ENCODE peak calls at places on chromosomes 4 and X, in four cellular contexts. E is AG04450, J is mammary epithelial cell, S is left lung. X is an unnamed sample.

GRCh38 chr4:146632770-146633470 is 5.8 kb upstream of the POU4F2 start:
- DNase-seq in E (no peak), J (no peak), S (no peak), X (no peak)

GRCh38 chr4:33625762-33626161 is 2618.6 kb downstream of the ARAP2 start:
- DNase-seq in E (no peak), J (no peak), S (no peak), X (no peak)

GRCh38 chrX:115652221-115652620 is 91.2 kb downstream of the PLS3 start:
- DNase-seq in E (no peak), J (no peak), S (no peak), X (no peak)

GRCh38 chr4:28788929-28789490 is 1928.4 kb downstream of the STIM2 start:
- DNase-seq in E (no peak), J (peak; percentile 7), S (no peak), X (no peak)

GRCh38 chr4:55154933-55155332 is 29.5 kb upstream of the KDR start:
- DNase-seq in E (no peak), J (no peak), S (no peak), X (no peak)

GRCh38 chrX:40158036-40158706 is 60.4 kb upstream of the BCOR start:
- DNase-seq in E (no peak), J (no peak), S (no peak), X (no peak)

GRCh38 chrX:12379666-12380065 is 241.4 kb downstream of the FRMPD4 start:
- DNase-seq in E (no peak), J (peak; percentile 17), S (no peak), X (no peak)

GRCh38 chr4:53676402-53676871 is 85.2 kb upstream of the LNX1 start:
- DNase-seq in E (no peak), J (peak; percentile 33), S (no peak), X (no peak)

GRCh38 chr4:38621004-38621684 is 42.9 kb upstream of the KLF3 start:
- DNase-seq in E (peak; percentile 62), J (peak; percentile 95), S (peak; percentile 51), X (no peak)

GRCh38 chr4:73718375-73719373 is 21.7 kb upstream of the CXCL8 start:
- DNase-seq in E (no peak), J (peak; percentile 40), S (no peak), X (no peak)

GRCh38 chr4:160826339-160826679 is 1337.5 kb downstream of the FSTL5 start:
- DNase-seq in E (no peak), J (no peak), S (no peak), X (no peak)

GRCh38 chrX:147800663-147801062 is 111.1 kb upstream of the FMR1 start:
- DNase-seq in E (no peak), J (no peak), S (no peak), X (no peak)

GRCh38 chrX:107678957-107679740 is 50.8 kb downstream of the PRPS1 start:
- DNase-seq in E (no peak), J (peak; percentile 63), S (peak; percentile 68), X (no peak)

GRCh38 chr4:76055421-76055820 is 19.1 kb upstream of the ART3 start:
- DNase-seq in E (no peak), J (no peak), S (no peak), X (no peak)

GRCh38 chr4:90318208-90318607 is 191.0 kb downstream of the CCSER1 start:
- DNase-seq in E (peak; percentile 63), J (peak; percentile 70), S (no peak), X (no peak)

GRCh38 chr4:52712991-52713275 is 38.3 kb downstream of the ERVMER34-1 start:
- DNase-seq in E (no peak), J (no peak), S (no peak), X (no peak)

GRCh38 chr4:78622253-78622979 is 70.8 kb downstream of the ANXA3 start:
- DNase-seq in E (no peak), J (no peak), S (no peak), X (peak; percentile 43)

GRCh38 chrX:56794831-56795230 is 65.8 kb downstream of the NBDY start:
- DNase-seq in E (no peak), J (no peak), S (peak; percentile 11), X (no peak)

GRCh38 chrX:70592091-70592490 is 147.5 kb downstream of the DLG3 start:
- DNase-seq in E (peak; percentile 4), J (peak; percentile 84), S (no peak), X (peak; percentile 16)

GRCh38 chrX:1521459-1521956 is 15.5 kb downstream of the P2RY8 start:
- DNase-seq in E (no peak), J (no peak), S (no peak), X (no peak)

GRCh38 chr4:183960021-183960420 is 54.9 kb downstream of the STOX2 start:
- DNase-seq in E (peak; percentile 8), J (peak; percentile 56), S (no peak), X (peak; percentile 34)

GRCh38 chrX:31199051-31199769 is 127.4 kb upstream of the FTHL17 start:
- DNase-seq in E (no peak), J (peak; percentile 24), S (no peak), X (no peak)

GRCh38 chrX:31199770-31200114 is 127.9 kb upstream of the FTHL17 start:
- DNase-seq in E (no peak), J (no peak), S (no peak), X (no peak)

GRCh38 chrX:31200430-31200829 is 128.6 kb upstream of the FTHL17 start:
- DNase-seq in E (no peak), J (no peak), S (no peak), X (no peak)

DNA sequence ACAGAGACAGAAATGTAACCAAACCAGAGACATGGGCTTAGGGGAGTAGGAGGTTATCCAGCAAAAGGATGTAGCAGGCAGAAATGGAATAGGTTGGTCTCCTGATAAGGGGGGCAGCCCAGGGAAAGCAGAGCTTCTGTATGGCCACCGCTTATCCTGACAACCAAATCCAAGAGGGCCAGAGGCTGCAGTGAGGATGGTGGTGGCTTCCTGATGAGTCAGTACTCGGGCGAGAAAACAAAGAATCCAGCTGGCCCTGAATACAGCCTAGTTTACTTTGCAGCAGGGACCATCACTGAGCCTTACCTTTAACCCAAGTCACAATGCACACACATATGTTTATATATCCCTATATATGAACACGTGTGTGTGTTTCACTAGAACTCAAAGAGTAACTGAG is 129.7 kb upstream of the FTHL17 start:
- DNase-seq in E (no peak), J (no peak), S (no peak), X (no peak)
- TF ChIP-seq CTCF in E (no peak), J (no peak), S (no peak), X (no peak)

GRCh38 chr4:40182041-40182440 is 14.8 kb upstream of the RHOH start:
- DNase-seq in E (no peak), J (no peak), S (no peak), X (no peak)
- H3K4me3 ChIP-seq in E (no peak overlapping the region), J (no peak overlapping the region), S (no peak overlapping the region), X (no peak overlapping the region)

DNA sequence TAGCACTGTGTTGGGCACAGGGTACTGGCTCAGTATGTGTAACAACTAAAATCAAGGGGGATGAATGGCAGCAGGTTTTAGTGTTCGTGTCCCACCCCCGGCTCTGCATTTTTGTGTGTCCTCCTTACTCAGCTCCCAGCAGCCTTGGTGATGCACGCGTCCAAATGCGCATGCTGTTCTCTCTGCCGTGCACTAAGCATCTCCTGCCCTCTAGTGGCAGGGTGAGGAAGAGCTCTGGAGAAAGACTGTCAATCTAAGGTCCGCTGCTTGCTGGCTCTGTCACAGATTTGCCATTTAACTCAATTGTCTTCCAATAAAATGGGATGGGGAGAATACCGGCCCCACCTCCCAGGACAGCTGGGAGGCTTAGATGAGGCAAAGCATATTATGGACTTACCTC is 61.4 kb downstream of the WFS1 start:
- DNase-seq in E (no peak), J (no peak), S (no peak), X (no peak)
- TF ChIP-seq CTCF in E (peak; percentile 59), J (peak; percentile 70), S (peak; percentile 34), X (peak; percentile 56)

GRCh38 chrX:48030237-48030636 is 23.4 kb downstream of the SPACA5 start:
- DNase-seq in E (no peak), J (no peak), S (no peak), X (no peak)
- H3K4me3 ChIP-seq in E (no peak overlapping the region), J (no peak overlapping the region), S (no peak overlapping the region), X (no peak overlapping the region)

GRCh38 chrX:113975441-113975840 is 608.4 kb upstream of the HTR2C start:
- DNase-seq in E (no peak), J (no peak), S (no peak), X (no peak)

GRCh38 chrX:113977887-113978286 is 606.0 kb upstream of the HTR2C start:
- DNase-seq in E (no peak), J (no peak), S (no peak), X (no peak)

GRCh38 chrX:113986427-113986826 is 597.5 kb upstream of the HTR2C start:
- DNase-seq in E (no peak), J (no peak), S (no peak), X (no peak)

GRCh38 chrX:113982766-113983165 is 601.1 kb upstream of the HTR2C start:
- DNase-seq in E (no peak), J (no peak), S (no peak), X (no peak)

DNA sequence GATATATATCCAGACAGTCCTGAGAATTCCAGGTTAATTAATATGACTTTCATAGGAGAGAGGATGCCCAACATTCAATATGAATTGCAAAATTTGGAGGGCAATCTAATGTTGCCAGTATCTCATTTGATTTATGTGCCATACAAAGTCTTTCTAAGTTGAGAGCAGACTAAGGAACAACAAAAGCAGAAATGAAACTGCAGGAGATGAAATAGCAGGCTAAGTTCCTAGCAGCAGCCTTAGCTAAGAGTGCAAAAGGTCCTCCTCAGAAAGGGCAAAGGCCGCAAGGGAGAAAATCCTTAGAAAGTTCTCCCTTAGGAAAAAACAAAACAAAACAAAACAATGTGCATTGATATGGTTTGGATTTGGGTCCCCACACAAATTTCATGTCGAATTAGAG is 602.9 kb upstream of the HTR2C start:
- DNase-seq in E (no peak), J (no peak), S (no peak), X (no peak)
- TF ChIP-seq CTCF in E (no peak), J (no peak), S (no peak), X (no peak)

GRCh38 chrX:71619193-71619592 is 882 bp upstream of the CXCR3 start:
- DNase-seq in E (no peak), J (no peak), S (no peak), X (no peak)
- H3K4me3 ChIP-seq in E (no peak overlapping the region), J (no peak overlapping the region), S (no peak overlapping the region), X (no peak overlapping the region)

DNA sequence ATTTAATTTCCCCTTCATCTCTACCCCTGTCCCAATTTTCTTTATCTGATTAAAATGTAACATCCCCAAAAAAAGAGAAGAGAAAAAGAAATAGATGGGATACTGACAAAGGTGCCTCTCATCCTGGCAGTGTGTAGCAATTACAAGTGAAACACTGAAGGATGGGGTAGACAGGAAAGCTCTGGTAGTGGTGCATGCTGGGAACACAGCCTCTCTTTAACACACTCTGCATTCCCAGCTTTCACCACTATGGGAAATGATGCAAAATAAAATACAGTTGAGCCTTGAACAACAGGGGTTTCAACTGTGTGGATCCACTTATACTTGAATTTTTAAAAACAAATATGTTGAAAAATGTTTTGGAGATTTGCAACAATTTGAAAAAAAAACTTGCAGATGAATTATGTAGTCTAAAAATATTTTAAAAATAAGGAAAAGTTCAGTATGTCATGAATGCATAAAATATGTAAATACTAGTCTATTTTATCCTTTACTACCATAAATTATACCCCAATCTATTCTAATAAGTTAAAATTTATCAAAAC is 239.2 kb upstream of the DDX53 start:
- DNase-seq in E (no peak), J (no peak), S (no peak), X (no peak)
- TF ChIP-seq CTCF in E (no peak), J (peak; percentile 14), S (no peak), X (no peak)